ENCODE peak calls at places on chromosome 15, in ten cellular contexts. L is IMR-90; P is osteoblast; V is neuronal stem cell; W is CD8-positive, alpha-beta memory T cell; E is AG04450; D is fibroblast of lung; F is psoas muscle; A is GM23338; S is PC-3. G is an unnamed sample.

GRCh38 chr15:95556225-95556624 is 774.3 kb upstream of the NR2F2 start:
- DNase-seq in E (no peak), D (peak; percentile 61), V (no peak), S (no peak), P (no peak), A (no peak), W (no peak), F (no peak), L (peak; percentile 50), G (no peak)

GRCh38 chr15:76203766-76204557 is 107.3 kb downstream of the ETFA start:
- DNase-seq in F (no peak), D (no peak), L (no peak), V (no peak), A (no peak), W (no peak), S (no peak), P (peak; percentile 62), E (no peak), G (no peak)

GRCh38 chr15:75904241-75904631 is 558 bp downstream of the FBXO22 start:
- DNase-seq in D (peak; percentile 34), S (peak; percentile 37), V (peak; percentile 32), L (peak; percentile 39), P (peak; percentile 59), E (no peak), W (no peak), F (no peak), A (peak; percentile 65), G (peak; percentile 34)

GRCh38 chr15:29548006-29548405 is 274.3 kb downstream of the TJP1 start:
- DNase-seq in V (no peak), A (no peak), L (no peak), S (no peak), D (no peak), W (no peak), P (no peak), F (no peak), E (no peak), G (no peak)

GRCh38 chr15:38652998-38653397 is 88.4 kb upstream of the RASGRP1 start:
- DNase-seq in P (no peak), F (no peak), E (no peak), A (peak; percentile 20), S (no peak), L (no peak), W (peak; percentile 68), V (no peak), D (no peak), G (no peak)

GRCh38 chr15:49215768-49216739 is 46.0 kb downstream of the GALK2 start:
- DNase-seq in F (no peak), A (peak; percentile 60), E (no peak), L (no peak), W (no peak), D (no peak), S (peak; percentile 42), P (no peak), V (no peak), G (no peak)

GRCh38 chr15:66123799-66124198 is 129.8 kb downstream of the MEGF11 start:
- DNase-seq in W (no peak), F (no peak), V (no peak), S (no peak), P (peak; percentile 14), A (no peak), L (no peak), D (no peak), E (no peak), G (no peak)

GRCh38 chr15:75091814-75092213 is 68.4 kb downstream of the PPCDC start:
- DNase-seq in L (no peak), D (no peak), P (no peak), F (no peak), E (no peak), V (no peak), W (no peak), S (no peak), A (no peak), G (no peak)

GRCh38 chr15:40436892-40437753 is 3.6 kb upstream of the BAHD1 start:
- DNase-seq in E (no peak), A (peak; percentile 48), V (no peak), F (peak; percentile 35), D (no peak), L (no peak), P (peak; percentile 91), W (no peak), S (no peak), G (no peak)

GRCh38 chr15:58243083-58243482 is 104.9 kb downstream of the AQP9 start:
- DNase-seq in L (no peak), S (no peak), V (no peak), W (no peak), E (no peak), P (no peak), A (no peak), F (no peak), D (no peak), G (no peak)
- H3K4me3 ChIP-seq in L (no peak overlapping the region), S (no peak overlapping the region), V (no peak overlapping the region), W (no peak overlapping the region), E (no peak overlapping the region), P (no peak overlapping the region), A (no peak overlapping the region), F (no peak overlapping the region), D (no peak overlapping the region), G (no peak overlapping the region)

GRCh38 chr15:68493629-68494028 is 61.7 kb upstream of the ITGA11 start:
- DNase-seq in P (peak; percentile 18), D (no peak), W (no peak), E (no peak), L (no peak), V (no peak), S (no peak), F (no peak), A (no peak), G (no peak)

GRCh38 chr15:68491415-68492106 is 59.6 kb upstream of the ITGA11 start:
- DNase-seq in P (no peak), E (no peak), W (no peak), D (no peak), V (no peak), S (no peak), L (no peak), A (no peak), F (no peak), G (no peak)

GRCh38 chr15:68494573-68495105 is 62.7 kb upstream of the ITGA11 start:
- DNase-seq in S (no peak), D (no peak), L (no peak), E (no peak), W (no peak), P (no peak), V (no peak), F (no peak), A (no peak), G (no peak)

GRCh38 chr15:68495221-68495950 is 63.4 kb upstream of the ITGA11 start:
- DNase-seq in S (no peak), F (no peak), V (no peak), P (no peak), L (no peak), D (no peak), W (no peak), A (no peak), E (no peak), G (no peak)

DNA sequence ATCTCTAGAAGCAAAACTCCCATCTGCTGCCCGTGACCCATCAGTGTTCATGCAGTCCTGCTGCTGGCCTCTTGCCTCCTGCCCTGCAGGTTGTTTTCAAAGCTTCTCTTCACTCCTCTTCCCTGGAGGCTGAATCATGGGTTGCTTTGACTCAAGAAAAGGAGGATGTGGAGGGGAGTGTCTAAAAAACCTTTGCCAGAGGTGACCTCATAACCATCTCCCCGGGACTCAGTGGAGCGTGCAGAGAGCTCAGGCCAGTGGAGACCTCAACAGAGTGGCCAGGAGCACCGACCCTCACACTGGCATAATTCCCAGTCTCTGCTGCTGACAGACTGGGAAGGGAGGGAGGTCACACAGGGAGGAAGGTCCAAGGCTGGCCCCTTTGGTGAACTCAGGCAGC is 60.9 kb upstream of the ITGA11 start:
- DNase-seq in L (peak; percentile 29), P (peak; percentile 74), A (no peak), S (no peak), D (no peak), E (no peak), W (no peak), V (no peak), F (peak; percentile 73), G (peak; percentile 43)
- H3K27ac ChIP-seq in L (no peak overlapping the region), P (peak overlapping the region; percentile 38), A (no peak overlapping the region), S (no peak overlapping the region), D (no peak overlapping the region), E (no peak overlapping the region), W (no peak overlapping the region), V (no peak overlapping the region), F (no peak overlapping the region), G (no peak overlapping the region)

DNA sequence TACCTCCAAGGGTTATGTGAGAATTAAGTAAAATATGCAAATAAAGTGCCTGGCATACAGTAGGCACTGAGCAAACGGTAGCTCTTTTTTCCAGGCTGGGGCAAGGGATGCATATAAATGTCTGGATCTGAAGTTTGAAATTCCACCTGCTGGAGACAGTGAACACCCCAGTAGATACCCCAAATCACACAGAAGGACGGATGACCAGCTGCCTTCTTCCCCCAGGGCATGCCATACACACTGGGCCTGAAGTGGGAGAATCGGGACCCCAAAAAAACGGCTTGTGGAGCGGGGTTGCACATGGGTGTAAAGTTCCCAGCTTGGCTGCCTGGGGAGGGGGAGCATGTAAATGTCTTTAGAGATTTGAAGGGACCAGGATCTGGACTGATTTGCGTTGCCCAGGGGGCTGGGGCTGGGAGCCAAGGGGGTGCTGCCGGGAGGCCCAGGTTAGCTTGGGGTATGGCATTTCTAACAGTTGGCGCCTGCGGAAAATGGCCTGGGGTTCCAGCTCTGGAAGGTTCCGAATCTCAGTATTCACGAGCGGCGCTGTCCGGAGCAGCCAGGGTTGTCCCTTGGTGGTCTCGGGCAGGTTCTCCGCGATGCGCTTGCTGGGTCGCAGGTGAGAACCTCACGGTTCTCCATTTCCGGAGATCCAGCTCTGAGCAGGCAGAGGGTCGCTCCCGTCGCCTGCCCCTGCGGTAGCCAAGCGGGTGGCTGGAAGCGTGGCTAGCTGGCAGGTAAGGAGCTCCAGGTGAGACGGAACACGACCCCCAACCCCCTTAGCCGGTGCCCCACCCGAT is 42.6 kb upstream of the POLG start:
- DNase-seq in E (no peak), F (no peak), A (peak; percentile 46), V (no peak), S (no peak), W (no peak), L (no peak), P (no peak), D (no peak), G (no peak)
- H3K27me3 ChIP-seq in E (peaks cover 96% of the 10 kb centered on the region), F (peaks cover 34% of the 10 kb centered on the region), A (peaks cover 100% of the 10 kb centered on the region), V (peaks cover 94% of the 10 kb centered on the region), S (no peaks in the 10 kb centered on the region), W (peaks cover 34% of the 10 kb centered on the region), L (peaks cover 92% of the 10 kb centered on the region), P (peaks cover 99% of the 10 kb centered on the region), D (peaks cover 67% of the 10 kb centered on the region), G (peaks cover 94% of the 10 kb centered on the region)

DNA sequence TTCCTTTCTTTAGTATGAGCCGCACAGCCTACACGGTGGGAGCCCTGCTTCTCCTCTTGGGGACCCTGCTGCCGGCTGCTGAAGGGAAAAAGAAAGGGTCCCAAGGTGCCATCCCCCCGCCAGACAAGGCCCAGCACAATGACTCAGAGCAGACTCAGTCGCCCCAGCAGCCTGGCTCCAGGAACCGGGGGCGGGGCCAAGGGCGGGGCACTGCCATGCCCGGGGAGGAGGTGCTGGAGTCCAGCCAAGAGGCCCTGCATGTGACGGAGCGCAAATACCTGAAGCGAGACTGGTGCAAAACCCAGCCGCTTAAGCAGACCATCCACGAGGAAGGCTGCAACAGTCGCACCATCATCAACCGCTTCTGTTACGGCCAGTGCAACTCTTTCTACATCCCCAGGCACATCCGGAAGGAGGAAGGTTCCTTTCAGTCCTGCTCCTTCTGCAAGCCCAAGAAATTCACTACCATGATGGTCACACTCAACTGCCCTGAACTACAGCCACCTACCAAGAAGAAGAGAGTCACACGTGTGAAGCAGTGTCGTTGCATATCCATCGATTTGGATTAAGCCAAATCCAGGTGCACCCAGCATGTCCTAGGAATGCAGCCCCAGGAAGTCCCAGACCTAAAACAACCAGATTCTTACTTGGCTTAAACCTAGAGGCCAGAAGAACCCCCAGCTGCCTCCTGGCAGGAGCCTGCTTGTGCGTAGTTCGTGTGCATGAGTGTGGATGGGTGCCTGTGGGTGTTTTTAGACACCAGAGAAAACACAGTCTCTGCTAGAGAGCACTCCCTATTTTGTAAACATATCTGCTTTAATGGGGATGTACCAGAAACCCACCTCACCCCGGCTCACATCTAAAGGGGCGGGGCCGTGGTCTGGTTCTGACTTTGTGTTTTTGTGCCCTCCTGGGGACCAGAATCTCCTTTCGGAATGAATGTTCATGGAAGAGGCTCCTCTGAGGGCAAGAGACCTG is 13.2 kb downstream of the GREM1 start:
- DNase-seq in W (no peak), P (peak; percentile 42), L (no peak), E (no peak), D (peak; percentile 28), F (no peak), A (peak; percentile 83), S (peak; percentile 57), V (peak; percentile 12), G (no peak)
- H3K4me3 ChIP-seq in W (no peak overlapping the region), P (no peak overlapping the region), L (no peak overlapping the region), E (peak overlapping the region; percentile 17), D (no peak overlapping the region), F (no peak overlapping the region), A (peak overlapping the region; percentile 28), S (no peak overlapping the region), V (no peak overlapping the region), G (no peak overlapping the region)

G was measured in brain microvascular endothelial cell.